ENCODE peak calls at places on chromosome 2, in five cellular contexts. J is HFFc6, M is A673, L is nephron progenitor cell, T is iris pigment epithelial cell. Q is an unnamed sample.

GRCh38 chr2:61978522-61978921 is 73.0 kb downstream of the COMMD1 start:
- DNase-seq in L (no peak), M (peak; percentile 31), J (no peak), T (peak; percentile 61), Q (no peak)

GRCh38 chr2:237154050-237154638 is 68.5 kb downstream of the COPS8 start:
- DNase-seq in J (peak; percentile 41), T (peak; percentile 68), L (peak; percentile 46), M (peak; percentile 76), Q (peak; percentile 42)

GRCh38 chr2:211816739-211817138 is 721.9 kb downstream of the ERBB4 start:
- DNase-seq in M (peak; percentile 23), J (no peak), L (no peak), T (no peak), Q (no peak)

GRCh38 chr2:113084249-113085000 is 16.7 kb downstream of the IL1F10 start:
- DNase-seq in M (peak; percentile 9), L (no peak), J (no peak), T (peak; percentile 16), Q (no peak)

GRCh38 chr2:240595381-240596079 is 9.0 kb downstream of the CAPN10 start:
- DNase-seq in L (peak; percentile 55), M (peak; percentile 30), J (no peak), T (peak; percentile 11), Q (peak; percentile 42)

GRCh38 chr2:152627010-152627957 is 90.0 kb downstream of the PRPF40A start:
- DNase-seq in L (no peak), J (peak; percentile 40), T (peak; percentile 57), M (peak; percentile 61), Q (peak; percentile 23)

GRCh38 chr2:68771211-68771721 is 36.7 kb downstream of the ARHGAP25 start:
- DNase-seq in M (no peak), T (peak; percentile 50), J (no peak), L (no peak), Q (peak; percentile 55)

GRCh38 chr2:24874025-24874424 is 46.0 kb downstream of the ADCY3 start:
- DNase-seq in M (no peak), T (no peak), L (no peak), J (no peak), Q (no peak)

GRCh38 chr2:236908456-236909388 is 177.0 kb upstream of the COPS8 start:
- DNase-seq in T (no peak), J (no peak), M (no peak), L (no peak), Q (no peak)

GRCh38 chr2:149166958-149167810 is 128.7 kb downstream of the LYPD6B start:
- DNase-seq in J (peak; percentile 31), T (no peak), L (no peak), M (no peak), Q (no peak)

GRCh38 chr2:181656450-181657261 is at the start of gene CERKL:
- DNase-seq in T (peak; percentile 8), L (peak; percentile 74), J (no peak), M (no peak), Q (no peak)

Q was measured in brain microvascular endothelial cell.